ENCODE peak calls at places on chromosomes 7 and 10, in eight cellular contexts. O, G, C, N, D, H, S and L are unnamed samples.

GRCh38 chr7:19665399-19666008 is 43.3 kb downstream of the POLR1F start:
- DNase-seq in O (no peak), G (no peak), C (peak), N (no peak), D (peak), H (peak), S (no peak), L (peak)

GRCh38 chr7:4687956-4688355 is 5.9 kb downstream of the FOXK1 start:
- DNase-seq in O (no peak), G (no peak), C (no peak), N (no peak), D (no peak), H (no peak), S (no peak), L (no peak)

GRCh38 chr10:122044713-122045112 is 55.8 kb downstream of the TACC2 start:
- DNase-seq in O (no peak), G (no peak), C (no peak), N (no peak), D (no peak), H (peak), S (no peak), L (no peak)

GRCh38 chr7:32034052-32034451 is 36.2 kb downstream of the PDE1C start:
- DNase-seq in O (no peak), G (no peak), C (no peak), N (no peak), D (no peak), H (no peak), S (no peak), L (no peak)

GRCh38 chr10:47121336-47121735 is 178.7 kb upstream of the GDF10 start:
- DNase-seq in O (no peak), G (no peak), C (no peak), N (no peak), D (no peak), H (no peak), S (no peak), L (no peak)

GRCh38 chr7:73482746-73483145 is 39.3 kb downstream of the BAZ1B start:
- DNase-seq in O (no peak), G (no peak), C (no peak), N (no peak), D (no peak), H (peak), S (no peak), L (no peak)

GRCh38 chr7:108307246-108307982 is 148.8 kb downstream of the NRCAM start:
- DNase-seq in O (no peak), G (no peak), C (no peak), N (no peak), D (no peak), H (no peak), S (no peak), L (no peak)

GRCh38 chr7:103989200-103989784 is at the start of gene RELN:
- DNase-seq in O (no peak), G (no peak), C (no peak), N (no peak), D (no peak), H (peak), S (no peak), L (no peak)

GRCh38 chr10:116627386-116627933 is 6.7 kb downstream of the PNLIPRP2 start:
- DNase-seq in O (no peak), G (no peak), C (no peak), N (no peak), D (no peak), H (peak), S (no peak), L (no peak)

GRCh38 chr10:34272316-34272715 is 542.8 kb downstream of the PARD3 start:
- DNase-seq in O (no peak), G (no peak), C (no peak), N (no peak), D (no peak), H (no peak), S (no peak), L (no peak)

GRCh38 chr10:49611815-49612512 is 1.9 kb downstream of the SLC18A3 start:
- DNase-seq in O (peak), G (no peak), C (no peak), N (no peak), D (no peak), H (peak), S (peak), L (no peak)

GRCh38 chr7:2527505-2528464 is 8.2 kb downstream of the LFNG start:
- DNase-seq in O (peak), G (peak), C (no peak), N (peak), D (peak), H (no peak), S (no peak), L (peak)

GRCh38 chr10:37125191-37125732 is at the start of gene ANKRD30A:
- DNase-seq in O (no peak), G (no peak), C (no peak), N (no peak), D (no peak), H (no peak), S (no peak), L (no peak)

GRCh38 chr10:79070091-79070610 is 1.4 kb downstream of the ZMIZ1 start:
- DNase-seq in O (no peak), G (no peak), C (no peak), N (no peak), D (no peak), H (peak), S (no peak), L (no peak)

GRCh38 chr7:131076032-131076431 is 251.6 kb upstream of the MKLN1 start:
- DNase-seq in O (no peak), G (no peak), C (no peak), N (no peak), D (no peak), H (no peak), S (no peak), L (no peak)